ENCODE peak calls at places on chromosomes 4 and X, in ten cellular contexts. X is Peyer's patch, Y is transverse colon, P is heart left ventricle, Z is lower leg skin, V is suprapubic skin, I is upper lobe of left lung, N is GM12878, Q is IMR-90, S is ovary. R is an unnamed sample.

GRCh38 chrX:118207831-118208453 is 91.3 kb upstream of the KLHL13 start:
- DNase-seq in V (no peak), X (no peak), P (no peak), Y (no peak), N (no peak), S (no peak), Q (no peak), Z (no peak), I (no peak), R (no peak)

GRCh38 chrX:56588397-56589188 is 25.2 kb downstream of the UBQLN2 start:
- DNase-seq in N (no peak), I (no peak), Q (no peak), Z (no peak), S (no peak), V (no peak), X (no peak), P (no peak), Y (no peak), R (no peak)

GRCh38 chr4:186078977-186079697 is 10.2 kb downstream of the TLR3 start:
- DNase-seq in S (no peak), N (no peak), Z (no peak), P (no peak), V (no peak), X (no peak), Q (no peak), Y (no peak), I (no peak), R (no peak)

GRCh38 chr4:1748465-1748995 is 27.2 kb downstream of the TACC3 start:
- DNase-seq in Y (peak), Z (no peak), P (peak), S (peak), X (peak), I (peak), Q (peak), N (no peak), V (no peak), R (peak)

GRCh38 chrX:49712577-49712976 is 16.8 kb upstream of the PAGE1 start:
- DNase-seq in X (no peak), N (no peak), Y (no peak), I (no peak), Q (no peak), V (no peak), S (no peak), Z (no peak), P (no peak), R (no peak)

GRCh38 chr4:10417720-10418119 is 39.5 kb downstream of the ZNF518B start:
- DNase-seq in V (no peak), X (no peak), Y (no peak), Q (no peak), S (no peak), N (no peak), Z (no peak), P (no peak), I (no peak), R (no peak)

GRCh38 chr4:161604516-161605300 is 559.1 kb downstream of the FSTL5 start:
- DNase-seq in Y (no peak), I (no peak), S (no peak), P (no peak), N (peak), X (no peak), V (no peak), Z (no peak), Q (no peak), R (no peak)

GRCh38 chr4:95293014-95293413 is 255.8 kb downstream of the UNC5C start:
- DNase-seq in S (no peak), P (no peak), V (no peak), N (no peak), Q (no peak), I (no peak), Y (no peak), Z (no peak), X (no peak), R (no peak)

GRCh38 chrX:119325456-119325855 is 73.7 kb upstream of the SLC25A43 start:
- DNase-seq in Z (no peak), Y (no peak), N (no peak), Q (no peak), P (no peak), S (no peak), I (no peak), X (no peak), V (no peak), R (no peak)

GRCh38 chrX:137565921-137566745 is at the start of gene ZIC3:
- DNase-seq in Y (peak), V (no peak), S (peak), Q (no peak), I (peak), N (no peak), Z (peak), P (peak), X (no peak), R (peak)

GRCh38 chrX:15856580-15856979 is 2.0 kb upstream of the AP1S2 start:
- DNase-seq in P (no peak), Y (no peak), Z (no peak), V (no peak), S (no peak), Q (no peak), N (no peak), I (no peak), X (no peak), R (no peak)

GRCh38 chr4:187558391-187558790 is 437.2 kb upstream of the ZFP42 start:
- DNase-seq in Y (no peak), S (no peak), N (no peak), Z (no peak), P (no peak), X (no peak), V (no peak), Q (peak), I (no peak), R (no peak)

GRCh38 chr4:59374416-59374815 is 1825.7 kb upstream of the ADGRL3 start:
- DNase-seq in N (no peak), Y (no peak), Q (no peak), X (no peak), S (no peak), P (no peak), I (no peak), Z (no peak), V (no peak), R (no peak)

DNA sequence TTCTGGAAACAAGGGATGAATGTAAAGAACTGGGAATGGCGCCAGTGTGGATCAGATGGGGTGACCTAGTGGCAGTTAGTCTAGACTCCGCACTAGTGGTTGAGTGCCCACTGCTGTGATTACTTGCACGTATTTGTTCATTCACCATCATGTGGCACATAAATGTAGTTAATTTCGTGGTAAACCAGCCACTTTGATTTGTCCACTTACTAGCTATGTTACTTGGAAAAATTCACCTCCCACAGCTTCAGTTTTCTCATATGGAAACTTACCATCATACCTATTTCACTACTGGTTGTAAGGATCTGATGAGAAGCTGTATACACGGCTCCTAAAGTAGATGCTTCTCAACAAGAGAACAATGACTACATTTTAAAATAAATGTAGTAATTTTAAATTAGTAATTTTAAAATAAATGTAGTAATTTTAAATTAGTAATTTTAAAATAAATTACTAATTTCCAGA is 394 bp upstream of the DYNLT3 start:
- DNase-seq in N (no peak), Z (no peak), X (no peak), S (no peak), Q (no peak), Y (no peak), P (no peak), I (no peak), V (no peak), R (no peak)
- TF ChIP-seq POLR2A in N (no peak), Z (no peak), X (no peak), S (no peak), Q (peak), Y (no peak), P (no peak), I (no peak), V (no peak), R (no peak)

DNA sequence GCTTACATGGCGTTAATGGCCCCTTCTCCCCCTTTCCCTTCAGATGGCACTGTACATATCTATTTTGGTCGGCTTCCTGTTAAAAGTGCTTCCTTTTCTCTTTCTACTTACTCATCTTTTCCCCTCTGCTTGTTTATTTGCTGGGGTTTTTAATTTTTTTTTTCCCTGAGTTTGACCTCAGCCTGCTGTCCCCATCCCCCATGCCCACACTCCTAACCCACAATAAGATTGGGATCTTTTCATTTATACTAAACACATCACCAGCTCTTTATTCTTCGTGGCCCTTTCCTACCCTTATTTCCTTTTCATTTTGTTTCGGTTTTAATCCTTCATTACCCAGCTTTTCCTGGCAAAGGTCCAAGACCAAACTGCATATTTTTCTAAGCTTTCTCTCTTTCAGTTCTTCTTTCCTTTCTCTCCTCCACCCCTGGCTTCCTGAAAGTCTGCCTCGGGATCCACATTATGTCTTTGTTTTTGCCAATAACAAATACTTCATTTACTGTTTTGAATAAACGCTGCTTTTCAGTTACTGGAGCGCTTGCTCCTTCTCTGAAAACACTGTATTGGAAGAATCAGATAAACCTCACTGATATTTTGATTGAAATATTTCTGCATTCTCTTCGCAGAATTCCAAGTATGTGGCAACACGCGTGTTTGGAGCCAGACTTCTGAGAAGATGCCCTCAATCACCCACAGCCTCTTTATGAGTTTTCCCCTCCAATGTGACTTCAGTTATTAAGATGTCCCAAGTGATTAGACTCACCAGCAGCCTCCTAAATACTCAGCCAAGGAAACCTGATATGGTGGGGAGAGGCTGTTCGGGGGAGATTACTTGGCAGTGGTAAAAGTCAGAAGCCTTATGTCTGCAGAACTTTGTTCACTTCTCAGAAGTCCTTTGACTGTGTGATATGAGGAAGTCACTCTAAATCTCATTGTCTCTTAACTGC is 151.8 kb upstream of the USP9X start:
- DNase-seq in Y (no peak), P (no peak), Q (peak), X (no peak), S (no peak), N (peak), V (no peak), I (no peak), Z (peak), R (peak)
- TF ChIP-seq POLR2A in Y (no peak), P (no peak), Q (no peak), X (no peak), S (no peak), N (no peak), V (no peak), I (peak), Z (no peak), R (no peak)

GRCh38 chrX:23667239-23668177 is at the start of gene PRDX4:
- DNase-seq in Q (peak), S (peak), P (peak), V (peak), N (peak), Z (peak), X (peak), I (peak), Y (peak), R (peak)
- TF ChIP-seq POLR2A in Q (peak), S (peak), P (no peak), V (no peak), N (peak), Z (no peak), X (peak), I (peak), Y (peak), R (no peak)

DNA sequence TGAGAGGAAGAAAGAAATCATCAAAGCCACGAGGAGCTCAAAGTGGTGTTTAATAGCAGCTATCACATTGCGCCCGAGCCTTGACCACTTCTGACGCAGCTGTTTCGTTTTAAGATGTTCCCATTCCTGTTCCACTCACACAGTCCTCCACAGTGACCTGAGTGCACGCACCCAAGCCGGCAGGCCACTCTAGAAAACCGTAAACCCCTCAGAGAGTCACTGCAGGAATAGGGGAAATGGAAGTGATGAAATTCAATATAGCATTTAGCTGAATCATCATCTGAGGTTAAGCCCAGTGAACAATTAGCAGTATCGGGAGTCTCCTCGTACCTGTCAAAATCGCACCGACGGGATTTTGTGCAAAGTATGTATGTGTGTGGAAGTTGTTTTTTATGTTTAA is 17.9 kb upstream of the HAND2 start:
- DNase-seq in Y (no peak), V (no peak), S (no peak), X (no peak), I (no peak), N (no peak), P (no peak), Z (no peak), Q (no peak), R (no peak)
- TF ChIP-seq POLR2A in Y (no peak), V (no peak), S (no peak), X (no peak), I (no peak), N (no peak), P (no peak), Z (no peak), Q (no peak), R (no peak)

GRCh38 chr4:85577307-85577706 is 102.4 kb downstream of the ARHGAP24 start:
- DNase-seq in Z (no peak), Q (no peak), X (no peak), P (no peak), S (no peak), I (no peak), Y (no peak), V (no peak), N (no peak), R (no peak)
- TF ChIP-seq POLR2A in Z (no peak), Q (no peak), X (no peak), P (no peak), S (no peak), I (no peak), Y (no peak), V (no peak), N (no peak), R (no peak)

DNA sequence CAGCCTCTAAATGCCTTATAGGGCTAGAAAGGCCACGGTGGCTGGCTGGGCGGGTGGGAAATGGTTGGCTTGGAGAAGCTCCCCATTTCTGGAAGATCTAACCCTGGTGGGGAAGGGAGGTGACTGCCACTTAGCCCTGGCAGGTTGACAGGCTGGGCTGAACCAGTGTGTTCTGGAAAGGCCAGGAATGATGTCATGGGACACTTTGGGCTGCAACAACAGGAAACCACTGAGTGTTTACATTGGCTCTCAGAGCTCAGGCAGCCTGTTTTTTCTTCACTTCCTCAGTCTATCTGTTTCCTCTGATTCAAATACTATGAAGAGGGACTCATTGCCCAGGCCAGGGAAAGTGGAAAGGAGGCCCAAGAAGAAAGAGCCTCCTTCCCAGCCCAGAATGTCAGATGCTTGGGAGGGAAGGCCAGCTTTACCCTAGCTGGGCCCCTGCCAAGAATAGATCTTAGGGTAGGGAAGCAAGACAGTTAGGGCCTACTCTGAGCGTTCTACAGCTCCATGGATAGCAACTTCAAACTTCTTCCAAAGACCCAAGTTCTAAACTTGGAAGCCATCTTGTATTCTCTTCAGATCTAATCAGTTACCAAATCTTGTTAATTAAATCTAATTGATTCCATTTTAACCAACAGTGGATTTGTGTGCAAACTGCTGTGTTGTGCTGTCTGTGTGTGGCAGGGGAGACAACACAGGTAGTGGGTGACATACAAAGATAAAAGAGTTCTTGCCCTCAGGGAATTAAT is 65.7 kb upstream of the MSN start:
- DNase-seq in P (peak), S (peak), X (peak), V (peak), Z (peak), N (no peak), Q (peak), I (peak), Y (peak), R (peak)
- TF ChIP-seq POLR2A in P (no peak), S (no peak), X (peak), V (no peak), Z (no peak), N (no peak), Q (no peak), I (peak), Y (no peak), R (peak)

GRCh38 chr4:3473251-3473942 is 10.3 kb downstream of the DOK7 start:
- DNase-seq in V (no peak), I (no peak), N (no peak), P (peak), S (no peak), X (no peak), Q (no peak), Y (no peak), Z (no peak), R (no peak)

GRCh38 chr4:3471886-3472285 is 8.8 kb downstream of the DOK7 start:
- DNase-seq in N (no peak), I (no peak), Z (no peak), Q (no peak), X (no peak), Y (no peak), V (no peak), P (no peak), S (no peak), R (no peak)

GRCh38 chr4:3473943-3474335 is 10.8 kb downstream of the DOK7 start:
- DNase-seq in Y (no peak), I (no peak), Q (no peak), Z (no peak), V (no peak), P (no peak), X (no peak), S (no peak), N (no peak), R (no peak)

GRCh38 chr4:3471098-3471760 is 8.1 kb downstream of the DOK7 start:
- DNase-seq in S (no peak), Y (no peak), P (no peak), V (no peak), I (no peak), Z (no peak), X (no peak), N (no peak), Q (no peak), R (no peak)

GRCh38 chr4:3472411-3473141 is 9.5 kb downstream of the DOK7 start:
- DNase-seq in N (no peak), Q (no peak), P (peak), S (no peak), V (no peak), X (no peak), Y (no peak), I (no peak), Z (no peak), R (no peak)
- TF ChIP-seq POLR2A in N (no peak), Q (no peak), P (no peak), S (no peak), V (no peak), X (no peak), Y (no peak), I (no peak), Z (no peak), R (no peak)